ENCODE peak calls at places on chromosomes 2 and 18, in eight cellular contexts. G, X, Z, T, P, I, N and L are unnamed samples.

GRCh38 chr2:206004004-206004693 is 81.8 kb downstream of the INO80D start:
- DNase-seq in G (peak), X (peak), Z (peak), T (peak), P (peak), I (no peak), N (no peak), L (no peak)

GRCh38 chr2:55111570-55112228 is 61.4 kb upstream of the RTN4 start:
- DNase-seq in G (no peak), X (peak), Z (peak), T (peak), P (no peak), I (peak), N (peak), L (no peak)

GRCh38 chr2:220134756-220135534 is 507.5 kb downstream of the SLC4A3 start:
- DNase-seq in G (no peak), X (no peak), Z (no peak), T (peak), P (no peak), I (no peak), N (peak), L (no peak)

GRCh38 chr2:124874676-124875075 is 849.6 kb downstream of the CNTNAP5 start:
- DNase-seq in G (no peak), X (no peak), Z (no peak), T (no peak), P (no peak), I (no peak), N (no peak), L (no peak)

GRCh38 chr18:10315542-10315941 is 138.9 kb upstream of the APCDD1 start:
- DNase-seq in G (no peak), X (no peak), Z (no peak), T (no peak), P (no peak), I (no peak), N (no peak), L (no peak)

GRCh38 chr2:205175831-205176230 is 506.5 kb upstream of the NRP2 start:
- DNase-seq in G (no peak), X (no peak), Z (no peak), T (no peak), P (no peak), I (peak), N (no peak), L (no peak)

GRCh38 chr2:147789720-147790119 is 55.1 kb upstream of the ACVR2A start:
- DNase-seq in G (no peak), X (no peak), Z (no peak), T (peak), P (no peak), I (no peak), N (peak), L (no peak)

GRCh38 chr2:86442642-86443005 is 1.5 kb downstream of the KDM3A start:
- DNase-seq in G (peak), X (peak), Z (peak), T (peak), P (peak), I (peak), N (peak), L (peak)

GRCh38 chr2:218229239-218229638 is 12.2 kb downstream of the ARPC2 start:
- DNase-seq in G (no peak), X (no peak), Z (no peak), T (peak), P (no peak), I (peak), N (peak), L (peak)

GRCh38 chr2:108632748-108633147 is 86.5 kb upstream of the RANBP2 start:
- DNase-seq in G (peak), X (no peak), Z (no peak), T (no peak), P (no peak), I (no peak), N (no peak), L (no peak)

GRCh38 chr2:144982481-144982880 is 462.6 kb upstream of the ZEB2 start:
- DNase-seq in G (no peak), X (no peak), Z (no peak), T (no peak), P (no peak), I (no peak), N (no peak), L (no peak)

GRCh38 chr2:209556354-209556961 is 132.6 kb downstream of the MAP2 start:
- DNase-seq in G (no peak), X (no peak), Z (no peak), T (peak), P (peak), I (peak), N (peak), L (peak)

GRCh38 chr2:32484907-32485306 is 128.1 kb downstream of the BIRC6 start:
- DNase-seq in G (no peak), X (peak), Z (no peak), T (peak), P (no peak), I (peak), N (peak), L (no peak)

GRCh38 chr2:5690718-5691658 is 1.2 kb upstream of the SOX11 start:
- DNase-seq in G (no peak), X (no peak), Z (peak), T (no peak), P (peak), I (no peak), N (peak), L (no peak)

GRCh38 chr2:152585830-152586484 is 131.3 kb downstream of the PRPF40A start:
- DNase-seq in G (no peak), X (no peak), Z (no peak), T (peak), P (no peak), I (peak), N (peak), L (no peak)

GRCh38 chr2:12057436-12058166 is 311.2 kb downstream of the LPIN1 start:
- DNase-seq in G (peak), X (no peak), Z (peak), T (no peak), P (no peak), I (no peak), N (peak), L (no peak)

GRCh38 chr18:48356909-48357631 is 52.1 kb downstream of the ZBTB7C start:
- DNase-seq in G (peak), X (no peak), Z (peak), T (no peak), P (no peak), I (no peak), N (no peak), L (no peak)

DNA sequence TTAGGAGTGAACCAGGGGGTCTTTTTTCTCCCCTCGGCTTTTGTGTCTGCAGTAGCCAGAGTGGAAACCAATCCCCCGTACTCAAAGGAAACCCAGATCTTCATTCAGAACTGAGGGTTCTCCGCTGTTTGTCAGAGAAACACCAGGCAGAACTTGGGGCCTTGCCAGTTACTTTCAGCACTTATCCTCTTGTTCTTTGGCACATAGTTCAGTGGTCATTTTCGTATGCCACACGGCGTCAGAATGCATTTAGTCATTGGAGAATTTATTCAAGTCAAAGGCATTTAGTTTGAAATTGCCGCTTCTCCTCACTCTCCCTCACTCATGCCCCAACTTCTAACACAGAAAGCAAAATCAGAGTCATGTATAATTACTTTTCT is 102.9 kb downstream of the CABLES1 start:
- DNase-seq in G (no peak), X (peak), Z (no peak), T (no peak), P (no peak), I (peak), N (peak), L (no peak)
- H3K4me3 ChIP-seq in G (peak), X (no peak), Z (no peak), T (no peak), P (no peak), I (no peak), N (peak), L (no peak)

GRCh38 chr2:44778671-44779476 is 162.6 kb upstream of the SIX3 start:
- DNase-seq in G (no peak), X (no peak), Z (peak), T (no peak), P (peak), I (no peak), N (no peak), L (peak)
- H3K9ac ChIP-seq in G (no peak), X (no peak), Z (no peak), T (no peak), P (no peak), I (no peak), N (no peak), L (no peak)

GRCh38 chr2:239178484-239178883 is 222.3 kb downstream of the HDAC4 start:
- DNase-seq in G (no peak), X (no peak), Z (peak), T (no peak), P (no peak), I (no peak), N (no peak), L (no peak)
- TF ChIP-seq CTCF in G (no peak), X (no peak), Z (no peak), T (no peak), P (no peak), I (no peak), N (no peak), L (no peak)

GRCh38 chr18:57027190-57027708 is 119.6 kb upstream of the BOD1L2 start:
- DNase-seq in G (no peak), X (no peak), Z (peak), T (no peak), P (no peak), I (no peak), N (no peak), L (no peak)
- H3K4me3 ChIP-seq in G (no peak), X (no peak), Z (no peak), T (no peak), P (no peak), I (no peak), N (no peak), L (no peak)

DNA sequence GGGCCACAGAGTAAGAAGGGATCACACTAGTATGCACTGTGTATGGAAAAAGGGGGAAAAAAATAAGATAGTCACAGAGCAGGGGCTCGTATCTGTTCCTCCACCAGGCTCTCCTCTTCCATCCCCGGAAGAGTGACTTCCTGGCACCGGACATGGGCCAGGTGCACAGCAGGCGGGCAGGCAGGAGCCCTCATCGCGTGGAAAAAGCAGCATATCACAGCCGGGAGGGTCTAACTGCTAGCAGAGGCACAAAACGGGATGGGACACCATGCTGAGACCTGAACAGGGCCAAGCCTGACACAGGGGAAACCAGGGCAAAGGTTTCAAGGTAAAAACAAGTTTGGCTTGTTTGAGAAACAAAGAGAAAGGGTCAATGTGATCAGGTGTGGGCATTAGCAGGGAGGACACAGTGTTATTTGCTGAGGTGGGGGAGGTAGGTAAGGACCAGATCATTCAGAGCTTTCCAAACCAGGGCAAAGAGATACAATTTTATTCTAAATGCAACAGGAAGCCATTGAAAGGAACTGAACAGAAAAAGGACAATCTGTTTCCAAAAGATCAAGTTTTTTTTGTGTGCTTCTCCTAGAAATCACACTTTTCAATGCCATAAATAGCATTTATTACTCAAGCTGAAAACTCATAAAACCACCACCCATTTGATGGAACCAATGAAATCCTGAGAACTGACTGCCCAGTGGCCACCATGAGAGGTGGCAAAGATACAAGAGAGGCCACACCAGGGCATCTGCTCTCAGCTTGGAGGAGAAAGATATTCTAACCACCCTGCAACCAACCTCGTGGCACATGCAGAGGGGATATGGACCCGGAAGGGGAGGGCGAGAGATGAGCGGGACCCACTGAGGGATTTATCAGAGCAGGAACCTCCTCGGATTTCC is 9.2 kb downstream of the CYB5A start:
- DNase-seq in G (peak), X (no peak), Z (peak), T (peak), P (no peak), I (no peak), N (no peak), L (no peak)
- H3K9ac ChIP-seq in G (no peak), X (no peak), Z (no peak), T (peak), P (no peak), I (no peak), N (no peak), L (no peak)

GRCh38 chr2:189171956-189172609 is 7.5 kb downstream of the COL5A2 start:
- DNase-seq in G (no peak), X (no peak), Z (no peak), T (peak), P (no peak), I (peak), N (peak), L (no peak)
- TF ChIP-seq CTCF in G (no peak), X (no peak), Z (peak), T (peak), P (no peak), I (no peak), N (no peak), L (no peak)

GRCh38 chr2:169476459-169476858 is 2.8 kb upstream of the BBS5 start:
- DNase-seq in G (no peak), X (no peak), Z (no peak), T (peak), P (no peak), I (no peak), N (peak), L (no peak)

GRCh38 chr2:169468841-169469240 is 10.5 kb upstream of the BBS5 start:
- DNase-seq in G (no peak), X (no peak), Z (no peak), T (no peak), P (no peak), I (no peak), N (no peak), L (no peak)

GRCh38 chr2:169469952-169470572 is 9.2 kb upstream of the BBS5 start:
- DNase-seq in G (no peak), X (no peak), Z (no peak), T (no peak), P (no peak), I (no peak), N (no peak), L (no peak)

DNA sequence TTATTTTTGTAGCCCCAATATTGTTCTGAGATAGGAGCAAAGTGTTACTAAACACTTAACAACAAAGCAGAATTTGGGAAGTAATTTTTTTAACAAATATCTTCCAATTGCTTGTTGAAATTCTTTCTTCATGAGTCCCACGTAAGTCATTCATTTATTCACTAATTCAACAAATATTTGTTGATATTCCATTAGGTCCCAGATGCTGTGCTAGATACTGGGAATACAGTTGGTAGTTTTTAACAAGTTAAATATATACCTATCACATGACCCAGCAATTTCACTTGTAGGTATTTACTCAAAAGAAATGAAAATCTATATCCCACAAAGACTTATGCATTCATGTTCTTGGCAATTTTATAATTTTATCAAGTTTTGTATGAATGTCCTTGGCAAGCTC is 7.0 kb upstream of the BBS5 start:
- DNase-seq in G (no peak), X (no peak), Z (no peak), T (peak), P (no peak), I (no peak), N (no peak), L (no peak)
- H3K4me3 ChIP-seq in G (no peak), X (no peak), Z (no peak), T (no peak), P (no peak), I (no peak), N (no peak), L (no peak)

DNA sequence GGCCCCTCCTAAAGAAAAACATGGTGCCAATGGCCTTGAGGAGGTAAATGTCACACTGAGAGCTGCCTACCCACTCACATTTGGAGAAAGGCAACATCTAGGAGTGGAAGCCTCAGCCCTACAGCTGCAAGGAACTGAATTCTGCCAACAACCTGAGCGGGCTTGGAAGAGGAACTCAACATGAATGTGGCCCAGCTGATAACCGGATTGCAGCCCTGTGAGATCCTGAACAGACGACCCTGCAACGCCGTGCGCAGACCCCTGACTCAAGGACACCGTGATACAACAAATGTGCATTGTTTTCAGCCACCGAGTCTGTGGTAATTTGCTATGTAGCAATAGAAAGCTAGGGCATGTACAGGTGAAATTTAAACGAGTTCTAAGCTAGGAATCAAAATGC is 99.4 kb downstream of the MYOM1 start:
- DNase-seq in G (no peak), X (no peak), Z (no peak), T (no peak), P (no peak), I (no peak), N (no peak), L (no peak)
- H3K9ac ChIP-seq in G (no peak), X (peak), Z (no peak), T (no peak), P (no peak), I (no peak), N (no peak), L (no peak)

DNA sequence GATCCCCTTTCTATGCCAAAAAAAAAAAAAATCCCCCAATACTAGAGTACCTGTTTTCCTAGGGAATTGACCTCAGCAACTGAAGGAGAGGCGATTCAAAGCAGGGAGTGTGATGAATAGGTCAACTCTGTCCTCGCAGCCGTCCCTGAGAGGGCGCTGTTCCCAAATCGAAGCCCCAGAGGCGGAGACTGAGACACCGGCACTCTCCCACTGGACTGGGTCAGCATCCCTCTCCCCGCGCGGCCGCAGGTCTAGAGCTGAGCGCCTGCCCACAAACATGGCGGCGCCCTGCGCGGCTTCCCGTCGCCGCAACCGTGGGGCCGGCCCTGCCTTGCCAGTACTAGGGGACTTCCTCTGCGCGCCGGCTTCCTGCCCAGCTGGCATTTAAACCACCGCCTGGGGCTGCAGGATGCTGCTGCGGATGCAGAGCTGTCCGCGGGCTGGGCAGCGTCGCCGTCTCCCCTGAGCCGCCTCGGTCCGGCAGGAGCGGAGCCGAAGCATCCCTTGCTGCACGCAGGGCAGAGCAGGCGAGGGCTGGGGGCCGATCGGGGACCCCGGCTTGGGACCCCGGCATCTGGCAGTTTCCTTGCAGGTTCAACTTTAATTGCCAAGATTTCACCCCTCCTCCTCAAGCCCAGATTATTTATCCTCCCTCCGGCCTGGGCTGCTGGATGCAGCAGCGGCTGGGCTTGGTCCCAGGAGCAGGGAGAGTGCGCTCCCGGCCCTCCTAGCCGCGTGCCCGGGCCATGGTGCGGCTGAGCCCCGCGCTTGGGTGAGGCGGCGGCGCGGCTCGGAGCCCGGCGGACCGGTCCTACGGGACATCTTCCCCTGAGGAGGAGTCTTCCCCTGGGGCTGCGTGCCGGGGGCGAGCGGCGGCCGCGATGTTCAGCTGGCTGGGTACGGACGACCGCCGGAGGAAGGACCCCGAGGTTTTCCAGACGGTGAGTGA is at the start of gene EHD3:
- DNase-seq in G (peak), X (peak), Z (peak), T (peak), P (peak), I (peak), N (peak), L (peak)
- TF ChIP-seq CTCF in G (peak), X (peak), Z (peak), T (peak), P (peak), I (peak), N (peak), L (peak)